ENCODE peak calls at places on chromosomes 13 and 19, in four cellular contexts. I is A549, W is right lobe of liver, H is stomach. J is an unnamed sample.

GRCh38 chr19:54162241-54162805 is 2.8 kb upstream of the LENG1 start:
- DNase-seq in I (peak; percentile 78), W (peak; percentile 90), H (peak; percentile 95), J (peak; percentile 95)

GRCh38 chr13:101569807-101570206 is 117.3 kb downstream of the ITGBL1 start:
- DNase-seq in I (no peak), W (no peak), H (no peak), J (no peak)

GRCh38 chr13:49443327-49443688 is 556 bp downstream of the CAB39L start:
- DNase-seq in I (no peak), W (no peak), H (no peak), J (no peak)

GRCh38 chr19:51295382-51296126 is 15.9 kb upstream of the IGLON5 start:
- DNase-seq in I (no peak), W (no peak), H (no peak), J (no peak)

GRCh38 chr19:47379398-47379938 is 30.4 kb downstream of the DHX34 start:
- DNase-seq in I (no peak), W (no peak), H (no peak), J (no peak)

GRCh38 chr19:36605839-36606478 is 846 bp downstream of the ZNF382 start:
- DNase-seq in I (no peak), W (no peak), H (no peak), J (no peak)

GRCh38 chr13:75357576-75358295 is 124.2 kb downstream of the TBC1D4 start:
- DNase-seq in I (peak; percentile 47), W (no peak), H (no peak), J (no peak)

GRCh38 chr19:38736036-38736412 is 8.2 kb downstream of the CAPN12 start:
- DNase-seq in I (peak; percentile 80), W (peak; percentile 76), H (peak; percentile 64), J (peak; percentile 69)

GRCh38 chr19:29214411-29214810 is 1.5 kb upstream of the UQCRFS1 start:
- DNase-seq in I (no peak), W (no peak), H (no peak), J (no peak)

GRCh38 chr19:4062576-4063368 is 3.9 kb downstream of the ZBTB7A start:
- DNase-seq in I (no peak), W (peak; percentile 58), H (no peak), J (peak; percentile 44)

GRCh38 chr13:94613051-94613450 is 11.4 kb downstream of the GPR180 start:
- DNase-seq in I (no peak), W (no peak), H (no peak), J (no peak)

GRCh38 chr13:91046715-91047327 is 300.7 kb upstream of the MIR17HG start:
- DNase-seq in I (no peak), W (no peak), H (no peak), J (no peak)

GRCh38 chr19:9018163-9018875 is 8.1 kb upstream of the MUC16 start:
- DNase-seq in I (peak; percentile 14), W (no peak), H (no peak), J (no peak)

GRCh38 chr19:17333611-17334413 is 843 bp downstream of the ANO8 start:
- DNase-seq in I (peak; percentile 38), W (no peak), H (peak; percentile 64), J (peak; percentile 53)

GRCh38 chr19:50510121-50510670 is 795 bp downstream of the JOSD2 start:
- DNase-seq in I (no peak), W (peak; percentile 60), H (no peak), J (no peak)

GRCh38 chr19:30778961-30779690 is 406.9 kb downstream of the ZNF536 start:
- DNase-seq in I (no peak), W (no peak), H (no peak), J (no peak)

GRCh38 chr13:41916173-41916954 is 44.5 kb downstream of the VWA8 start:
- DNase-seq in I (no peak), W (no peak), H (no peak), J (no peak)

GRCh38 chr19:1566392-1567115 is 1.6 kb downstream of the MEX3D start:
- DNase-seq in I (peak; percentile 50), W (no peak), H (peak; percentile 71), J (peak; percentile 59)

GRCh38 chr13:84491952-84492351 is 609.7 kb upstream of the SLITRK1 start:
- DNase-seq in I (no peak), W (no peak), H (no peak), J (no peak)

GRCh38 chr13:54078271-54078670 is 1049.7 kb downstream of the OLFM4 start:
- DNase-seq in I (no peak), W (no peak), H (no peak), J (no peak)

GRCh38 chr13:20952838-20953237 is 50.3 kb upstream of the XPO4 start:
- DNase-seq in I (no peak), W (no peak), H (no peak), J (no peak)

GRCh38 chr13:20953245-20953931 is 50.8 kb upstream of the XPO4 start:
- DNase-seq in I (no peak), W (peak; percentile 79), H (no peak), J (no peak)

GRCh38 chr13:20960663-20961309 is 58.2 kb upstream of the XPO4 start:
- DNase-seq in I (no peak), W (peak; percentile 62), H (no peak), J (peak; percentile 30)

GRCh38 chr13:20955496-20955895 is 53.0 kb upstream of the XPO4 start:
- DNase-seq in I (no peak), W (no peak), H (no peak), J (no peak)
- H3K4me1 ChIP-seq in I (peaks cover 3% of the 10 kb centered on the region), W (no peaks in the 10 kb centered on the region), H (no peaks in the 10 kb centered on the region), J (peaks cover under 1% of the 10 kb centered on the region)

GRCh38 chr13:109397285-109397684 is 389.1 kb downstream of the IRS2 start:
- DNase-seq in I (no peak), W (no peak), H (no peak), J (no peak)
- H3K4me1 ChIP-seq in I (no peaks in the 10 kb centered on the region), W (no peaks in the 10 kb centered on the region), H (peaks cover 7% of the 10 kb centered on the region), J (no peaks in the 10 kb centered on the region)

GRCh38 chr13:28441533-28441928 is 53.4 kb downstream of the FLT1 start:
- DNase-seq in I (no peak), W (no peak), H (no peak), J (no peak)

GRCh38 chr13:28438598-28439334 is 56.2 kb downstream of the FLT1 start:
- DNase-seq in I (no peak), W (no peak), H (no peak), J (no peak)

GRCh38 chr13:28434934-28435333 is 60.0 kb downstream of the FLT1 start:
- DNase-seq in I (no peak), W (no peak), H (no peak), J (no peak)

GRCh38 chr13:28440774-28441532 is 54.0 kb downstream of the FLT1 start:
- DNase-seq in I (no peak), W (no peak), H (no peak), J (no peak)

GRCh38 chr13:28438067-28438466 is 56.9 kb downstream of the FLT1 start:
- DNase-seq in I (no peak), W (no peak), H (no peak), J (no peak)
- H3K4me1 ChIP-seq in I (no peaks in the 10 kb centered on the region), W (no peaks in the 10 kb centered on the region), H (no peaks in the 10 kb centered on the region), J (no peaks in the 10 kb centered on the region)

GRCh38 chr19:35040474-35040825 is 1.1 kb upstream of the HPN start:
- DNase-seq in I (no peak), W (no peak), H (no peak), J (no peak)
- H3K4me1 ChIP-seq in I (peaks cover 21% of the 10 kb centered on the region), W (peaks cover 6% of the 10 kb centered on the region), H (peaks cover 81% of the 10 kb centered on the region), J (peaks cover 37% of the 10 kb centered on the region)

GRCh38 chr13:43357435-43358065 is 334.2 kb downstream of the DNAJC15 start:
- DNase-seq in I (no peak), W (no peak), H (no peak), J (no peak)

GRCh38 chr13:43363156-43363918 is 340.0 kb downstream of the DNAJC15 start:
- DNase-seq in I (no peak), W (no peak), H (no peak), J (no peak)

GRCh38 chr13:43360911-43361605 is 337.7 kb downstream of the DNAJC15 start:
- DNase-seq in I (no peak), W (no peak), H (no peak), J (no peak)

GRCh38 chr13:43359536-43359935 is 336.1 kb downstream of the DNAJC15 start:
- DNase-seq in I (no peak), W (no peak), H (no peak), J (no peak)

DNA sequence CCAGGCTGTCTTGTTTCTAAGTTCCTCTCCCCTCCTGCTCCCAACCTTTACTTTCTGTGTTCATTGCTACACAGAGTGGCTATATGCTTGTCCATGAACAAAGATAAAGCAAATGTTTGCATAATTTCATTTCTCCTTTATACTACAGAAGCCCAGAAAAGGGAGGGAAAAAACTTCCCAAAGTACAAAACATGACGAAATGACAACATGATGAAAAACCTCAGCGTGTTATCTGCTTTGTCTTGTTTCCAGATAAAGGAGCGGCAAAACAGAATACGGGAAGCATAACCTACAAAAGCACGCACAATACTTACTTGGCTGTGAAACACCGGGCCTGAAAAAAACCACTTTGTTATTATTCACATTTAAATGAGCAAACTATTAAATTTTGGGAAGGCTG is 336.8 kb downstream of the DNAJC15 start:
- DNase-seq in I (no peak), W (no peak), H (no peak), J (no peak)
- H3K4me1 ChIP-seq in I (no peaks in the 10 kb centered on the region), W (no peaks in the 10 kb centered on the region), H (peaks cover 12% of the 10 kb centered on the region), J (peaks cover 8% of the 10 kb centered on the region)

GRCh38 chr19:56106993-56107392 is 14.1 kb downstream of the ZNF787 start:
- DNase-seq in I (no peak), W (no peak), H (no peak), J (no peak)
- H3K4me1 ChIP-seq in I (peaks cover 15% of the 10 kb centered on the region), W (no peaks in the 10 kb centered on the region), H (peaks cover 92% of the 10 kb centered on the region), J (peaks cover 69% of the 10 kb centered on the region)

J was measured in transverse colon.